ENCODE peak calls at places on chromosome 17, in six cellular contexts. One of them, this sample, is unnamed.

GRCh38 chr17:38418693-38419507 is 9.4 kb upstream of the ARHGAP23 start:
- DNase-seq in GM12891: no peak
- DNase-seq in sigmoid colon: no peak
- DNase-seq in endothelial cell of umbilical vein: no peak
- DNase-seq in IMR-90: no peak
- DNase-seq in body of pancreas: no peak
- DNase-seq in this sample: no peak

GRCh38 chr17:80274871-80275449 is 14.3 kb downstream of the RNF213 start:
- DNase-seq in sigmoid colon: no peak
- DNase-seq in IMR-90: no peak
- DNase-seq in endothelial cell of umbilical vein: no peak
- DNase-seq in GM12891: no peak
- DNase-seq in body of pancreas: no peak
- DNase-seq in this sample: no peak

GRCh38 chr17:73474370-73474988 is 162.7 kb upstream of the CDC42EP4 start:
- DNase-seq in endothelial cell of umbilical vein: peak; percentile 4
- DNase-seq in GM12891: no peak
- DNase-seq in body of pancreas: peak; percentile 68
- DNase-seq in IMR-90: peak; percentile 39
- DNase-seq in sigmoid colon: peak; percentile 73
- DNase-seq in this sample: peak; percentile 54

GRCh38 chr17:75390982-75391381 is 14.5 kb downstream of the GRB2 start:
- DNase-seq in sigmoid colon: no peak
- DNase-seq in body of pancreas: no peak
- DNase-seq in IMR-90: peak; percentile 39
- DNase-seq in endothelial cell of umbilical vein: peak; percentile 43
- DNase-seq in GM12891: no peak
- DNase-seq in this sample: no peak

GRCh38 chr17:73423159-73423715 is 111.4 kb upstream of the CDC42EP4 start:
- DNase-seq in sigmoid colon: peak; percentile 54
- DNase-seq in body of pancreas: no peak
- DNase-seq in IMR-90: no peak
- DNase-seq in endothelial cell of umbilical vein: no peak
- DNase-seq in GM12891: no peak
- DNase-seq in this sample: no peak

GRCh38 chr17:79985361-79985760 is 50.3 kb downstream of the TBC1D16 start:
- DNase-seq in endothelial cell of umbilical vein: no peak
- DNase-seq in IMR-90: no peak
- DNase-seq in sigmoid colon: peak; percentile 48
- DNase-seq in GM12891: no peak
- DNase-seq in body of pancreas: no peak
- DNase-seq in this sample: no peak

GRCh38 chr17:2853111-2853721 is 57.0 kb downstream of the RAP1GAP2 start:
- DNase-seq in GM12891: no peak
- DNase-seq in IMR-90: peak; percentile 49
- DNase-seq in sigmoid colon: peak; percentile 80
- DNase-seq in body of pancreas: peak; percentile 72
- DNase-seq in endothelial cell of umbilical vein: no peak
- DNase-seq in this sample: peak; percentile 89

GRCh38 chr17:61294777-61295176 is 104.9 kb upstream of the TBX2 start:
- DNase-seq in IMR-90: peak; percentile 81
- DNase-seq in body of pancreas: no peak
- DNase-seq in sigmoid colon: no peak
- DNase-seq in GM12891: no peak
- DNase-seq in endothelial cell of umbilical vein: no peak
- DNase-seq in this sample: peak; percentile 68

GRCh38 chr17:65930140-65930715 is 261.7 kb downstream of the CEP112 start:
- DNase-seq in endothelial cell of umbilical vein: no peak
- DNase-seq in sigmoid colon: no peak
- DNase-seq in body of pancreas: no peak
- DNase-seq in IMR-90: no peak
- DNase-seq in GM12891: no peak
- DNase-seq in this sample: no peak

GRCh38 chr17:62724398-62725146 is 83.5 kb downstream of the MARCHF10 start:
- DNase-seq in GM12891: peak; percentile 59
- DNase-seq in body of pancreas: no peak
- DNase-seq in IMR-90: peak; percentile 44
- DNase-seq in sigmoid colon: peak; percentile 12
- DNase-seq in endothelial cell of umbilical vein: no peak
- DNase-seq in this sample: no peak

GRCh38 chr17:82804442-82805191 is 35.2 kb downstream of the ZNF750 start:
- DNase-seq in body of pancreas: peak; percentile 27
- DNase-seq in endothelial cell of umbilical vein: peak; percentile 9
- DNase-seq in sigmoid colon: peak; percentile 95
- DNase-seq in IMR-90: peak; percentile 41
- DNase-seq in GM12891: no peak
- DNase-seq in this sample: no peak

GRCh38 chr17:73914536-73915274 is 270.5 kb upstream of the SDK2 start:
- DNase-seq in GM12891: no peak
- DNase-seq in endothelial cell of umbilical vein: no peak
- DNase-seq in body of pancreas: no peak
- DNase-seq in IMR-90: no peak
- DNase-seq in sigmoid colon: no peak
- DNase-seq in this sample: no peak

GRCh38 chr17:29383687-29384086 is 6.5 kb upstream of the TAOK1 start:
- DNase-seq in body of pancreas: no peak
- DNase-seq in GM12891: no peak
- DNase-seq in endothelial cell of umbilical vein: no peak
- DNase-seq in sigmoid colon: no peak
- DNase-seq in IMR-90: peak; percentile 47
- DNase-seq in this sample: peak; percentile 20

GRCh38 chr17:45225051-45225700 is 3.5 kb downstream of the FMNL1 start:
- DNase-seq in endothelial cell of umbilical vein: no peak
- DNase-seq in body of pancreas: no peak
- DNase-seq in IMR-90: no peak
- DNase-seq in sigmoid colon: no peak
- DNase-seq in GM12891: no peak
- DNase-seq in this sample: peak; percentile 97

GRCh38 chr17:57255182-57255775 is 1.0 kb upstream of the MSI2 start:
- DNase-seq in sigmoid colon: no peak
- DNase-seq in body of pancreas: no peak
- DNase-seq in endothelial cell of umbilical vein: peak; percentile 9
- DNase-seq in IMR-90: no peak
- DNase-seq in GM12891: no peak
- DNase-seq in this sample: no peak

GRCh38 chr17:980406-981291 is 1.1 kb upstream of the NXN start:
- DNase-seq in GM12891: peak; percentile 60
- DNase-seq in IMR-90: peak; percentile 82
- DNase-seq in sigmoid colon: peak; percentile 93
- DNase-seq in body of pancreas: peak; percentile 86
- DNase-seq in endothelial cell of umbilical vein: peak; percentile 82
- DNase-seq in this sample: peak; percentile 70

GRCh38 chr17:13297198-13297597 is 279.4 kb upstream of the ELAC2 start:
- DNase-seq in GM12891: no peak
- DNase-seq in endothelial cell of umbilical vein: no peak
- DNase-seq in IMR-90: no peak
- DNase-seq in sigmoid colon: no peak
- DNase-seq in body of pancreas: no peak
- DNase-seq in this sample: no peak

GRCh38 chr17:2105663-2106062 is 50.8 kb downstream of the HIC1 start:
- DNase-seq in IMR-90: no peak
- DNase-seq in endothelial cell of umbilical vein: no peak
- DNase-seq in sigmoid colon: no peak
- DNase-seq in body of pancreas: no peak
- DNase-seq in GM12891: no peak
- DNase-seq in this sample: no peak

GRCh38 chr17:60445144-60445543 is 22.9 kb downstream of the CHCT1 start:
- DNase-seq in endothelial cell of umbilical vein: no peak
- DNase-seq in GM12891: no peak
- DNase-seq in body of pancreas: no peak
- DNase-seq in IMR-90: peak; percentile 42
- DNase-seq in sigmoid colon: no peak
- DNase-seq in this sample: no peak

GRCh38 chr17:19345486-19346350 is 16.8 kb downstream of the B9D1 start:
- DNase-seq in IMR-90: no peak
- DNase-seq in sigmoid colon: peak; percentile 47
- DNase-seq in GM12891: no peak
- DNase-seq in body of pancreas: no peak
- DNase-seq in endothelial cell of umbilical vein: no peak
- DNase-seq in this sample: no peak

GRCh38 chr17:9410285-9410684 is 165.3 kb downstream of the STX8 start:
- DNase-seq in GM12891: no peak
- DNase-seq in body of pancreas: no peak
- DNase-seq in IMR-90: no peak
- DNase-seq in sigmoid colon: no peak
- DNase-seq in endothelial cell of umbilical vein: no peak
- DNase-seq in this sample: no peak

GRCh38 chr17:53749178-53749577 is 73.5 kb upstream of the KIF2B start:
- DNase-seq in IMR-90: no peak
- DNase-seq in sigmoid colon: no peak
- DNase-seq in body of pancreas: peak; percentile 28
- DNase-seq in endothelial cell of umbilical vein: no peak
- DNase-seq in GM12891: no peak
- DNase-seq in this sample: peak; percentile 57

GRCh38 chr17:78667741-78668640 is 90.8 kb upstream of the DNAH17 start:
- DNase-seq in GM12891: no peak
- DNase-seq in IMR-90: no peak
- DNase-seq in endothelial cell of umbilical vein: no peak
- DNase-seq in body of pancreas: no peak
- DNase-seq in sigmoid colon: no peak
- DNase-seq in this sample: no peak

GRCh38 chr17:33962857-33963655 is 292.0 kb upstream of the CCL2 start:
- DNase-seq in IMR-90: no peak
- DNase-seq in body of pancreas: no peak
- DNase-seq in sigmoid colon: no peak
- DNase-seq in endothelial cell of umbilical vein: no peak
- DNase-seq in GM12891: peak; percentile 10
- DNase-seq in this sample: no peak

GRCh38 chr17:50917418-50917743 is 51.2 kb upstream of the TOB1 start:
- DNase-seq in endothelial cell of umbilical vein: no peak
- DNase-seq in sigmoid colon: no peak
- DNase-seq in IMR-90: no peak
- DNase-seq in GM12891: no peak
- DNase-seq in body of pancreas: no peak
- DNase-seq in this sample: no peak

GRCh38 chr17:1796800-1797199 is 32.9 kb downstream of the SMYD4 start:
- DNase-seq in IMR-90: no peak
- DNase-seq in endothelial cell of umbilical vein: no peak
- DNase-seq in GM12891: no peak
- DNase-seq in body of pancreas: no peak
- DNase-seq in sigmoid colon: peak; percentile 71
- DNase-seq in this sample: no peak

GRCh38 chr17:28532063-28532960 is 20.1 kb downstream of the UNC119 start:
- DNase-seq in IMR-90: peak; percentile 21
- DNase-seq in endothelial cell of umbilical vein: no peak
- DNase-seq in body of pancreas: no peak
- DNase-seq in sigmoid colon: no peak
- DNase-seq in GM12891: no peak
- DNase-seq in this sample: no peak

DNA sequence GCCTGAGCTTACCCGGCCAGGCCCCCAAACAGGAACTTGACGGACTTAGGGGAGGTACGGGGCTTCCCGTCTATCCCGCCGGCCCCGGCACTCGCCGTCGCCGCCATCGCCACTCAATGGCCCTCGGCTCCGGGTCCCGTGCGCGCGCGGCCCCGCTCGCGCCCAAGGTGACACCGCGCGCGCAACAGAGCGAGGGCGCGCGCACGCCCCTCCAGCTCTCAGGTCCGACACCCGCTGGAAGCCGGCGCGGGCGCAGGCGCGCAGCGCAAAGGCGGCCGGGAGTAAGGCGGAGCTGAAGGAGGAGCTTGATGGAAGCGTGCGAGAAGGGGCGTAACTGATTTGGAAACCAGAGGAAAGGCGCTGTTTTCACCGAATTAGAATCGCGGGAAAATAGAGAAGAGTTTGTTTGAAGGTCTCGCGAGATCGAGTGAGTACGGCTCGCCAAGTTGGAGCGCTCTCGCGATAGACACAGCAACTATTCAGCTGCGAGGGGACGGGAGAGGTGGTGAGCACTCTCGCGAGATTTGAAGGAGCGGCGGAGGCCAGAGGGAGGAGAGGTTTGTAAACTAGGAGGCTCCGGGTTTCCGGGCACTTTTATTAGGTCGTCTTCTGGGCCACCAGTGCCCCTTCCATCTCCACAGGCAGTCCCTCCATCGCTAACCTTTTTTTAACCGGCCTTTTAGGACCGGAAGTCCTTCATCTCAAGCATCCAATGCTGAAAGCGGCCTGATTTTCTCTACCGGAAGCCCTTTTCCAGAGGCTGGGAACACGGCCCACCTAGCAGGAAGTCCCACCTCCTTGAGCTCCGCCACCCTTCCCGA is at the start of the genes RNF167 and SLC25A11:
- DNase-seq in body of pancreas: peak; percentile 96
- DNase-seq in IMR-90: peak; percentile 100
- DNase-seq in GM12891: peak; percentile 92
- DNase-seq in endothelial cell of umbilical vein: peak; percentile 100
- DNase-seq in sigmoid colon: peak; percentile 99
- DNase-seq in this sample: peak; percentile 98
- TF ChIP-seq POLR2A in body of pancreas: peak; percentile 62
- TF ChIP-seq POLR2A in IMR-90: peak; percentile 71
- TF ChIP-seq POLR2A in GM12891: peak; percentile 80
- TF ChIP-seq POLR2A in endothelial cell of umbilical vein: peak; percentile 85
- TF ChIP-seq POLR2A in sigmoid colon: peak; percentile 48
- TF ChIP-seq POLR2A in this sample: peak; percentile 79

GRCh38 chr17:81518113-81518784 is 5.7 kb upstream of the ACTG1 start:
- DNase-seq in sigmoid colon: no peak
- DNase-seq in endothelial cell of umbilical vein: no peak
- DNase-seq in GM12891: no peak
- DNase-seq in IMR-90: no peak
- DNase-seq in body of pancreas: no peak
- DNase-seq in this sample: no peak

GRCh38 chr17:81518785-81519283 is 6.2 kb upstream of the ACTG1 start:
- DNase-seq in sigmoid colon: no peak
- DNase-seq in IMR-90: no peak
- DNase-seq in GM12891: no peak
- DNase-seq in body of pancreas: peak; percentile 69
- DNase-seq in endothelial cell of umbilical vein: no peak
- DNase-seq in this sample: no peak

GRCh38 chr17:81516439-81516838 is 3.8 kb upstream of the ACTG1 start:
- DNase-seq in body of pancreas: no peak
- DNase-seq in IMR-90: no peak
- DNase-seq in sigmoid colon: no peak
- DNase-seq in GM12891: no peak
- DNase-seq in endothelial cell of umbilical vein: no peak
- DNase-seq in this sample: no peak

GRCh38 chr17:81517009-81517338 is 4.4 kb upstream of the ACTG1 start:
- DNase-seq in GM12891: no peak
- DNase-seq in endothelial cell of umbilical vein: no peak
- DNase-seq in sigmoid colon: no peak
- DNase-seq in IMR-90: no peak
- DNase-seq in body of pancreas: no peak
- DNase-seq in this sample: no peak

GRCh38 chr17:81517339-81518112 is 4.9 kb upstream of the ACTG1 start:
- DNase-seq in endothelial cell of umbilical vein: no peak
- DNase-seq in IMR-90: no peak
- DNase-seq in sigmoid colon: no peak
- DNase-seq in GM12891: peak; percentile 82
- DNase-seq in body of pancreas: no peak
- DNase-seq in this sample: no peak
- TF ChIP-seq POLR2A in endothelial cell of umbilical vein: no peak
- TF ChIP-seq POLR2A in IMR-90: no peak
- TF ChIP-seq POLR2A in sigmoid colon: no peak
- TF ChIP-seq POLR2A in GM12891: peak; percentile 69
- TF ChIP-seq POLR2A in body of pancreas: no peak
- TF ChIP-seq POLR2A in this sample: no peak

GRCh38 chr17:42307362-42307927 is 19.1 kb downstream of the STAT5A start:
- DNase-seq in endothelial cell of umbilical vein: no peak
- DNase-seq in body of pancreas: no peak
- DNase-seq in IMR-90: no peak
- DNase-seq in sigmoid colon: no peak
- DNase-seq in GM12891: no peak
- DNase-seq in this sample: no peak
- TF ChIP-seq POLR2A in endothelial cell of umbilical vein: no peak
- TF ChIP-seq POLR2A in body of pancreas: no peak
- TF ChIP-seq POLR2A in IMR-90: no peak
- TF ChIP-seq POLR2A in sigmoid colon: no peak
- TF ChIP-seq POLR2A in GM12891: no peak
- TF ChIP-seq POLR2A in this sample: no peak

GRCh38 chr17:67390646-67391480 is 13.8 kb downstream of the PITPNC1 start:
- DNase-seq in GM12891: peak; percentile 23
- DNase-seq in endothelial cell of umbilical vein: peak; percentile 93
- DNase-seq in body of pancreas: peak; percentile 83
- DNase-seq in IMR-90: peak; percentile 99
- DNase-seq in sigmoid colon: no peak
- DNase-seq in this sample: peak; percentile 70
- TF ChIP-seq POLR2A in GM12891: no peak
- TF ChIP-seq POLR2A in endothelial cell of umbilical vein: no peak
- TF ChIP-seq POLR2A in body of pancreas: no peak
- TF ChIP-seq POLR2A in IMR-90: no peak
- TF ChIP-seq POLR2A in sigmoid colon: no peak
- TF ChIP-seq POLR2A in this sample: no peak